ENCODE peak calls at places on chromosomes 7 and 10, in five cellular contexts. One of them, this sample, is unnamed.

GRCh38 chr10:87092861-87093460 is 1.7 kb downstream of the GLUD1 start:
- DNase-seq in heart left ventricle: no peak
- DNase-seq in breast epithelium: no peak
- DNase-seq in esophagus squamous epithelium: no peak
- DNase-seq in body of pancreas: peak; percentile 42
- DNase-seq in this sample: no peak

GRCh38 chr10:99391346-99391745 is 39.1 kb downstream of the GOT1 start:
- DNase-seq in heart left ventricle: no peak
- DNase-seq in breast epithelium: no peak
- DNase-seq in esophagus squamous epithelium: no peak
- DNase-seq in body of pancreas: no peak
- DNase-seq in this sample: no peak

GRCh38 chr10:70551971-70552422 is 50.5 kb downstream of the PRF1 start:
- DNase-seq in heart left ventricle: no peak
- DNase-seq in breast epithelium: no peak
- DNase-seq in esophagus squamous epithelium: no peak
- DNase-seq in body of pancreas: no peak
- DNase-seq in this sample: no peak

GRCh38 chr10:127196227-127196954 is at the start of gene INSYN2A:
- DNase-seq in heart left ventricle: no peak
- DNase-seq in breast epithelium: peak; percentile 56
- DNase-seq in esophagus squamous epithelium: no peak
- DNase-seq in body of pancreas: peak; percentile 17
- DNase-seq in this sample: no peak

GRCh38 chr7:47088329-47089067 is 493.4 kb downstream of the TNS3 start:
- DNase-seq in heart left ventricle: peak; percentile 41
- DNase-seq in breast epithelium: no peak
- DNase-seq in esophagus squamous epithelium: no peak
- DNase-seq in body of pancreas: peak; percentile 72
- DNase-seq in this sample: no peak

GRCh38 chr10:97173036-97173435 is 12.7 kb downstream of the SLIT1 start:
- DNase-seq in heart left ventricle: no peak
- DNase-seq in breast epithelium: no peak
- DNase-seq in esophagus squamous epithelium: no peak
- DNase-seq in body of pancreas: no peak
- DNase-seq in this sample: peak; percentile 33

GRCh38 chr10:95814011-95814727 is 58.2 kb downstream of the ENTPD1 start:
- DNase-seq in heart left ventricle: peak; percentile 39
- DNase-seq in breast epithelium: no peak
- DNase-seq in esophagus squamous epithelium: no peak
- DNase-seq in body of pancreas: no peak
- DNase-seq in this sample: no peak

GRCh38 chr10:44383749-44384600 is 922 bp downstream of the CXCL12 start:
- DNase-seq in heart left ventricle: peak; percentile 41
- DNase-seq in breast epithelium: no peak
- DNase-seq in esophagus squamous epithelium: no peak
- DNase-seq in body of pancreas: peak; percentile 61
- DNase-seq in this sample: peak; percentile 76

GRCh38 chr7:84088669-84089278 is 105.8 kb downstream of the SEMA3A start:
- DNase-seq in heart left ventricle: no peak
- DNase-seq in breast epithelium: no peak
- DNase-seq in esophagus squamous epithelium: no peak
- DNase-seq in body of pancreas: no peak
- DNase-seq in this sample: no peak

GRCh38 chr7:45080958-45081669 is 7.7 kb downstream of the NACAD start:
- DNase-seq in heart left ventricle: no peak
- DNase-seq in breast epithelium: no peak
- DNase-seq in esophagus squamous epithelium: no peak
- DNase-seq in body of pancreas: no peak
- DNase-seq in this sample: no peak

GRCh38 chr10:91340613-91341362 is 69.4 kb upstream of the HECTD2 start:
- DNase-seq in heart left ventricle: peak; percentile 67
- DNase-seq in breast epithelium: no peak
- DNase-seq in esophagus squamous epithelium: no peak
- DNase-seq in body of pancreas: no peak
- DNase-seq in this sample: no peak

GRCh38 chr10:94481410-94481809 is 64.2 kb upstream of the HELLS start:
- DNase-seq in heart left ventricle: no peak
- DNase-seq in breast epithelium: no peak
- DNase-seq in esophagus squamous epithelium: no peak
- DNase-seq in body of pancreas: no peak
- DNase-seq in this sample: no peak

GRCh38 chr7:82443044-82443800 is at the start of gene CACNA2D1:
- DNase-seq in heart left ventricle: peak; percentile 48
- DNase-seq in breast epithelium: no peak
- DNase-seq in esophagus squamous epithelium: no peak
- DNase-seq in body of pancreas: peak; percentile 12
- DNase-seq in this sample: no peak

GRCh38 chr10:75400163-75400768 is 1.3 kb downstream of the ZNF503 start:
- DNase-seq in heart left ventricle: peak; percentile 51
- DNase-seq in breast epithelium: peak; percentile 55
- DNase-seq in esophagus squamous epithelium: no peak
- DNase-seq in body of pancreas: peak; percentile 63
- DNase-seq in this sample: no peak

GRCh38 chr7:28536259-28536658 is 123.9 kb downstream of the CREB5 start:
- DNase-seq in heart left ventricle: no peak
- DNase-seq in breast epithelium: no peak
- DNase-seq in esophagus squamous epithelium: no peak
- DNase-seq in body of pancreas: no peak
- DNase-seq in this sample: no peak

GRCh38 chr7:19262794-19263193 is 117.6 kb upstream of the FERD3L start:
- DNase-seq in heart left ventricle: no peak
- DNase-seq in breast epithelium: no peak
- DNase-seq in esophagus squamous epithelium: no peak
- DNase-seq in body of pancreas: no peak
- DNase-seq in this sample: no peak

GRCh38 chr10:88117869-88118632 is 254.6 kb downstream of the PTEN start:
- DNase-seq in heart left ventricle: no peak
- DNase-seq in breast epithelium: no peak
- DNase-seq in esophagus squamous epithelium: no peak
- DNase-seq in body of pancreas: peak; percentile 23
- DNase-seq in this sample: no peak

GRCh38 chr7:106772655-106773108 is 92.4 kb upstream of the PIK3CG start:
- DNase-seq in heart left ventricle: no peak
- DNase-seq in breast epithelium: no peak
- DNase-seq in esophagus squamous epithelium: no peak
- DNase-seq in body of pancreas: no peak
- DNase-seq in this sample: no peak

GRCh38 chr10:75097666-75098285 is 13.7 kb upstream of the SAMD8 start:
- DNase-seq in heart left ventricle: no peak
- DNase-seq in breast epithelium: no peak
- DNase-seq in esophagus squamous epithelium: no peak
- DNase-seq in body of pancreas: no peak
- DNase-seq in this sample: no peak

GRCh38 chr7:135480966-135481599 is 28.8 kb downstream of the CNOT4 start:
- DNase-seq in heart left ventricle: no peak
- DNase-seq in breast epithelium: no peak
- DNase-seq in esophagus squamous epithelium: no peak
- DNase-seq in body of pancreas: no peak
- DNase-seq in this sample: no peak

GRCh38 chr7:107996072-107996824 is 6.7 kb downstream of the LAMB1 start:
- DNase-seq in heart left ventricle: no peak
- DNase-seq in breast epithelium: no peak
- DNase-seq in esophagus squamous epithelium: no peak
- DNase-seq in body of pancreas: no peak
- DNase-seq in this sample: no peak

GRCh38 chr10:110399163-110400094 is 94.7 kb upstream of the SMNDC1 start:
- DNase-seq in heart left ventricle: peak; percentile 55
- DNase-seq in breast epithelium: no peak
- DNase-seq in esophagus squamous epithelium: no peak
- DNase-seq in body of pancreas: peak; percentile 57
- DNase-seq in this sample: no peak

GRCh38 chr10:68334672-68335467 is 2.1 kb upstream of the PBLD start:
- DNase-seq in heart left ventricle: no peak
- DNase-seq in breast epithelium: no peak
- DNase-seq in esophagus squamous epithelium: no peak
- DNase-seq in body of pancreas: no peak
- DNase-seq in this sample: no peak
- H3K27ac ChIP-seq in heart left ventricle: no peak overlapping the region
- H3K27ac ChIP-seq in breast epithelium: no peak overlapping the region
- H3K27ac ChIP-seq in esophagus squamous epithelium: no peak overlapping the region
- H3K27ac ChIP-seq in body of pancreas: no peak overlapping the region
- H3K27ac ChIP-seq in this sample: no peak overlapping the region

GRCh38 chr10:122509323-122509722 is 48.0 kb downstream of the HTRA1 start:
- DNase-seq in heart left ventricle: no peak
- DNase-seq in breast epithelium: no peak
- DNase-seq in esophagus squamous epithelium: no peak
- DNase-seq in body of pancreas: no peak
- DNase-seq in this sample: no peak

GRCh38 chr10:122507661-122508060 is 46.3 kb downstream of the HTRA1 start:
- DNase-seq in heart left ventricle: no peak
- DNase-seq in breast epithelium: no peak
- DNase-seq in esophagus squamous epithelium: no peak
- DNase-seq in body of pancreas: no peak
- DNase-seq in this sample: no peak

GRCh38 chr10:122510326-122510725 is 49.0 kb downstream of the HTRA1 start:
- DNase-seq in heart left ventricle: no peak
- DNase-seq in breast epithelium: no peak
- DNase-seq in esophagus squamous epithelium: no peak
- DNase-seq in body of pancreas: no peak
- DNase-seq in this sample: no peak

GRCh38 chr10:122513053-122513452 is 47.5 kb upstream of the DMBT1 start:
- DNase-seq in heart left ventricle: no peak
- DNase-seq in breast epithelium: no peak
- DNase-seq in esophagus squamous epithelium: no peak
- DNase-seq in body of pancreas: no peak
- DNase-seq in this sample: no peak

GRCh38 chr10:122510736-122511135 is 49.4 kb downstream of the HTRA1 start:
- DNase-seq in heart left ventricle: no peak
- DNase-seq in breast epithelium: no peak
- DNase-seq in esophagus squamous epithelium: no peak
- DNase-seq in body of pancreas: no peak
- DNase-seq in this sample: no peak
- TF ChIP-seq POLR2A in heart left ventricle: no peak
- TF ChIP-seq POLR2A in breast epithelium: no peak
- TF ChIP-seq POLR2A in esophagus squamous epithelium: no peak
- TF ChIP-seq POLR2A in body of pancreas: no peak
- TF ChIP-seq POLR2A in this sample: no peak

GRCh38 chr10:122164028-122164601 is 107.0 kb upstream of the BTBD16 start:
- DNase-seq in heart left ventricle: no peak
- DNase-seq in breast epithelium: no peak
- DNase-seq in esophagus squamous epithelium: no peak
- DNase-seq in body of pancreas: peak; percentile 45
- DNase-seq in this sample: no peak
- H3K27ac ChIP-seq in heart left ventricle: no peak overlapping the region
- H3K27ac ChIP-seq in breast epithelium: no peak overlapping the region
- H3K27ac ChIP-seq in esophagus squamous epithelium: peak overlapping the region; percentile 13
- H3K27ac ChIP-seq in body of pancreas: no peak overlapping the region
- H3K27ac ChIP-seq in this sample: no peak overlapping the region

GRCh38 chr7:101817031-101817929 is at the start of gene CUX1:
- DNase-seq in heart left ventricle: no peak
- DNase-seq in breast epithelium: no peak
- DNase-seq in esophagus squamous epithelium: no peak
- DNase-seq in body of pancreas: peak; percentile 61
- DNase-seq in this sample: peak; percentile 90

GRCh38 chr7:101816499-101817030 is 861 bp upstream of the CUX1 start:
- DNase-seq in heart left ventricle: peak; percentile 61
- DNase-seq in breast epithelium: no peak
- DNase-seq in esophagus squamous epithelium: no peak
- DNase-seq in body of pancreas: peak; percentile 68
- DNase-seq in this sample: peak; percentile 90

GRCh38 chr7:101814081-101814995 is 3.1 kb upstream of the CUX1 start:
- DNase-seq in heart left ventricle: peak; percentile 48
- DNase-seq in breast epithelium: no peak
- DNase-seq in esophagus squamous epithelium: no peak
- DNase-seq in body of pancreas: peak; percentile 79
- DNase-seq in this sample: peak; percentile 93

GRCh38 chr7:101814996-101815825 is 2.2 kb upstream of the CUX1 start:
- DNase-seq in heart left ventricle: peak; percentile 51
- DNase-seq in breast epithelium: no peak
- DNase-seq in esophagus squamous epithelium: no peak
- DNase-seq in body of pancreas: peak; percentile 72
- DNase-seq in this sample: peak; percentile 92

GRCh38 chr7:101815826-101816488 is 1.5 kb upstream of the CUX1 start:
- DNase-seq in heart left ventricle: peak; percentile 81
- DNase-seq in breast epithelium: no peak
- DNase-seq in esophagus squamous epithelium: peak; percentile 35
- DNase-seq in body of pancreas: peak; percentile 82
- DNase-seq in this sample: peak; percentile 93
- TF ChIP-seq POLR2A in heart left ventricle: no peak
- TF ChIP-seq POLR2A in breast epithelium: no peak
- TF ChIP-seq POLR2A in esophagus squamous epithelium: no peak
- TF ChIP-seq POLR2A in body of pancreas: peak; percentile 29
- TF ChIP-seq POLR2A in this sample: no peak

GRCh38 chr10:11192304-11193018 is 174.8 kb downstream of the CELF2 start:
- DNase-seq in heart left ventricle: peak; percentile 65
- DNase-seq in breast epithelium: no peak
- DNase-seq in esophagus squamous epithelium: no peak
- DNase-seq in body of pancreas: peak; percentile 23
- DNase-seq in this sample: no peak

GRCh38 chr10:11189581-11190376 is 172.1 kb downstream of the CELF2 start:
- DNase-seq in heart left ventricle: no peak
- DNase-seq in breast epithelium: no peak
- DNase-seq in esophagus squamous epithelium: no peak
- DNase-seq in body of pancreas: no peak
- DNase-seq in this sample: no peak

GRCh38 chr10:11186330-11186729 is 168.7 kb downstream of the CELF2 start:
- DNase-seq in heart left ventricle: no peak
- DNase-seq in breast epithelium: no peak
- DNase-seq in esophagus squamous epithelium: no peak
- DNase-seq in body of pancreas: no peak
- DNase-seq in this sample: no peak

GRCh38 chr10:11195017-11195586 is 177.4 kb downstream of the CELF2 start:
- DNase-seq in heart left ventricle: no peak
- DNase-seq in breast epithelium: no peak
- DNase-seq in esophagus squamous epithelium: no peak
- DNase-seq in body of pancreas: no peak
- DNase-seq in this sample: no peak

DNA sequence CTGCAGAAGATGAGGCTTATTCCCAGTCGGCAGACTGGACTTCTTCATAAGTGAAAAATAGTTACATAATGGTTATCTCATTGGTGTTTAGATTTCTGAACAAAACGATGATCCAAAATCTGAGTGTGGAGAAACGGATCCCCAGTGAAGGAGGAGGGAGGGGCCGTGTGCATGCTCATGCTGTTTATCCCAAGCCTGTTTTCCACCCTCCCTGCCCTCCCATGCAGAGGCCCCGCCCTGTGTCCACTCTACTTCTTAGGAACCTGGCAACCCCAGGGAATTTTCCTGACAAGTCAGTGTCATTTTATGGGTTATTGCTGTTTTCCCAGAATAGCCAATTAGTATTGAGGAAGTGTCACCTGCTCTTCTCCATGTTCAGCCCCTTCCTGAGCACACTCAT is 174.0 kb downstream of the CELF2 start:
- DNase-seq in heart left ventricle: no peak
- DNase-seq in breast epithelium: no peak
- DNase-seq in esophagus squamous epithelium: no peak
- DNase-seq in body of pancreas: no peak
- DNase-seq in this sample: no peak
- H3K27ac ChIP-seq in heart left ventricle: peak overlapping the region; percentile 83
- H3K27ac ChIP-seq in breast epithelium: no peak overlapping the region
- H3K27ac ChIP-seq in esophagus squamous epithelium: peak overlapping the region; percentile 0
- H3K27ac ChIP-seq in body of pancreas: no peak overlapping the region
- H3K27ac ChIP-seq in this sample: no peak overlapping the region